ENCODE peak calls at places on chromosomes 11 and 22, in five cellular contexts. N is GM13977; F is Daoy; Q is CD4-positive, CD25-positive, alpha-beta regulatory T cell; K is GM12865. H is an unnamed sample.

GRCh38 chr11:109644158-109644557 is 222.2 kb downstream of the C11orf87 start:
- DNase-seq in N (no peak), F (no peak), Q (no peak), K (no peak), H (no peak)

GRCh38 chr22:46046299-46046685 is 69.3 kb upstream of the WNT7B start:
- DNase-seq in N (no peak), F (no peak), Q (no peak), K (no peak), H (no peak)

GRCh38 chr22:39174498-39175120 is 22.1 kb upstream of the CBX7 start:
- DNase-seq in N (no peak), F (peak; percentile 94), Q (peak; percentile 74), K (peak; percentile 47), H (peak; percentile 91)

GRCh38 chr11:120482149-120482548 is 29.4 kb upstream of the GRIK4 start:
- DNase-seq in N (no peak), F (no peak), Q (no peak), K (no peak), H (peak; percentile 22)

GRCh38 chr11:120432056-120433018 is 79.2 kb upstream of the GRIK4 start:
- DNase-seq in N (no peak), F (peak; percentile 95), Q (no peak), K (peak; percentile 40), H (peak; percentile 99)

GRCh38 chr11:19524171-19524671 is 188.4 kb upstream of the NAV2 start:
- DNase-seq in N (no peak), F (no peak), Q (no peak), K (no peak), H (peak; percentile 1)

GRCh38 chr11:110317516-110317932 is 21.1 kb upstream of the RDX start:
- DNase-seq in N (no peak), F (no peak), Q (no peak), K (no peak), H (peak; percentile 56)

GRCh38 chr11:3000032-3000961 is 8.2 kb upstream of the NAP1L4 start:
- DNase-seq in N (no peak), F (no peak), Q (no peak), K (no peak), H (peak; percentile 71)

GRCh38 chr22:38766076-38766777 is 10.4 kb upstream of the SUN2 start:
- DNase-seq in N (no peak), F (peak; percentile 73), Q (peak; percentile 30), K (peak; percentile 43), H (peak; percentile 42)

GRCh38 chr11:123690490-123690889 is 36.1 kb upstream of the SCN3B start:
- DNase-seq in N (no peak), F (peak; percentile 73), Q (no peak), K (no peak), H (peak; percentile 60)

GRCh38 chr22:41237707-41238569 is 2.8 kb downstream of the CHADL start:
- DNase-seq in N (peak; percentile 95), F (peak; percentile 62), Q (peak; percentile 83), K (peak; percentile 90), H (no peak)

GRCh38 chr11:73655686-73656085 is 9.3 kb downstream of the PLEKHB1 start:
- DNase-seq in N (no peak), F (no peak), Q (no peak), K (no peak), H (no peak)